ENCODE peak calls at places on chromosomes 11 and 22, in six cellular contexts. Z, W, S, D, E and N are unnamed samples.
A peak's percentile ranks its signal among the peaks of the same experiment; 100 is the strongest.

GRCh38 chr11:84922212-84922805 is 704.8 kb downstream of the DLG2 start:
- DNase-seq in Z (no peak), W (no peak), S (no peak), D (no peak), E (no peak), N (no peak)

GRCh38 chr11:131904756-131905155 is 534.3 kb downstream of the NTM start:
- DNase-seq in Z (no peak), W (peak; percentile 79), S (peak; percentile 58), D (no peak), E (no peak), N (no peak)

GRCh38 chr11:59144096-59144495 is 1.4 kb downstream of the FAM111A start:
- DNase-seq in Z (no peak), W (no peak), S (no peak), D (no peak), E (no peak), N (no peak)

GRCh38 chr11:119323532-119324033 is 6.7 kb upstream of the MCAM start:
- DNase-seq in Z (peak; percentile 56), W (peak; percentile 71), S (peak; percentile 98), D (peak; percentile 46), E (peak; percentile 37), N (peak; percentile 51)

GRCh38 chr11:34631737-34632104 is 10.8 kb downstream of the EHF start:
- DNase-seq in Z (no peak), W (no peak), S (no peak), D (no peak), E (no peak), N (no peak)

GRCh38 chr22:33105501-33105911 is 47.3 kb upstream of the SYN3 start:
- DNase-seq in Z (no peak), W (no peak), S (no peak), D (no peak), E (no peak), N (no peak)

GRCh38 chr11:120208012-120208441 is 2.8 kb upstream of the OAF start:
- DNase-seq in Z (no peak), W (no peak), S (no peak), D (peak; percentile 95), E (no peak), N (no peak)

GRCh38 chr22:36850682-36851081 is 10.1 kb upstream of the NCF4 start:
- DNase-seq in Z (no peak), W (no peak), S (no peak), D (no peak), E (no peak), N (no peak)

GRCh38 chr11:130439876-130440275 is 8.6 kb upstream of the ADAMTS15 start:
- DNase-seq in Z (no peak), W (no peak), S (no peak), D (no peak), E (no peak), N (no peak)

GRCh38 chr11:65112551-65113360 is 1.1 kb downstream of the TM7SF2 start:
- DNase-seq in Z (peak; percentile 68), W (no peak), S (peak; percentile 74), D (peak; percentile 41), E (no peak), N (no peak)

GRCh38 chr22:32353292-32353691 is 4.4 kb upstream of the RFPL3 start:
- DNase-seq in Z (no peak), W (no peak), S (no peak), D (no peak), E (no peak), N (no peak)

GRCh38 chr11:134655189-134655937 is 243.3 kb upstream of the B3GAT1 start:
- DNase-seq in Z (no peak), W (no peak), S (peak; percentile 37), D (no peak), E (no peak), N (no peak)

GRCh38 chr11:68840661-68841653 is 759 bp downstream of the CPT1A start:
- DNase-seq in Z (peak; percentile 54), W (no peak), S (peak; percentile 73), D (no peak), E (no peak), N (no peak)

GRCh38 chr11:19441752-19442553 is 201.2 kb upstream of the E2F8 start:
- DNase-seq in Z (peak; percentile 84), W (no peak), S (no peak), D (no peak), E (peak; percentile 95), N (peak; percentile 66)

GRCh38 chr11:128208329-128209220 is 378.8 kb downstream of the ETS1 start:
- DNase-seq in Z (no peak), W (no peak), S (no peak), D (no peak), E (no peak), N (peak; percentile 57)

GRCh38 chr22:41092847-41093371 is 517 bp downstream of the EP300 start:
- DNase-seq in Z (no peak), W (no peak), S (peak; percentile 59), D (peak; percentile 15), E (no peak), N (no peak)

GRCh38 chr11:832529-833113 is at the start of gene CD151:
- DNase-seq in Z (peak; percentile 73), W (no peak), S (peak; percentile 83), D (no peak), E (no peak), N (no peak)

GRCh38 chr22:44440224-44441160 is 57.5 kb downstream of the RTL6 start:
- DNase-seq in Z (no peak), W (no peak), S (no peak), D (no peak), E (no peak), N (no peak)

GRCh38 chr11:79173615-79174014 is 267.2 kb downstream of the TENM4 start:
- DNase-seq in Z (no peak), W (no peak), S (no peak), D (no peak), E (no peak), N (no peak)

GRCh38 chr11:133844217-133844616 is 1.1 kb downstream of the SPATA19 start:
- DNase-seq in Z (no peak), W (no peak), S (no peak), D (no peak), E (no peak), N (no peak)

GRCh38 chr22:43449831-43450225 is 38.0 kb downstream of the MPPED1 start:
- DNase-seq in Z (no peak), W (no peak), S (no peak), D (no peak), E (no peak), N (no peak)

GRCh38 chr11:57405271-57405890 is 14.9 kb upstream of the PRG2 start:
- DNase-seq in Z (no peak), W (no peak), S (no peak), D (no peak), E (no peak), N (no peak)

GRCh38 chr11:2904153-2905052 is 18.8 kb upstream of the CDKN1C start:
- DNase-seq in Z (no peak), W (no peak), S (no peak), D (no peak), E (no peak), N (no peak)

GRCh38 chr11:122853261-122853660 is 15.0 kb downstream of the CRTAM start:
- DNase-seq in Z (no peak), W (no peak), S (no peak), D (no peak), E (no peak), N (no peak)

GRCh38 chr11:75429641-75429901 is 3.4 kb downstream of the KLHL35 start:
- DNase-seq in Z (no peak), W (no peak), S (no peak), D (no peak), E (no peak), N (no peak)
- H3K9ac ChIP-seq in Z (no peak overlapping the region), W (peak overlapping the region; percentile 64), S (no peak overlapping the region), D (no peak overlapping the region), E (no peak overlapping the region), N (no peak overlapping the region)

GRCh38 chr11:12075291-12075690 is 35.1 kb upstream of the MICAL2 start:
- DNase-seq in Z (no peak), W (no peak), S (no peak), D (no peak), E (no peak), N (no peak)

GRCh38 chr11:12074529-12075195 is 35.7 kb upstream of the MICAL2 start:
- DNase-seq in Z (no peak), W (no peak), S (no peak), D (no peak), E (no peak), N (no peak)

GRCh38 chr11:12077535-12078280 is 32.7 kb upstream of the MICAL2 start:
- DNase-seq in Z (no peak), W (no peak), S (no peak), D (no peak), E (no peak), N (no peak)

GRCh38 chr11:12075822-12076821 is 34.3 kb upstream of the MICAL2 start:
- DNase-seq in Z (no peak), W (no peak), S (no peak), D (no peak), E (no peak), N (no peak)

DNA sequence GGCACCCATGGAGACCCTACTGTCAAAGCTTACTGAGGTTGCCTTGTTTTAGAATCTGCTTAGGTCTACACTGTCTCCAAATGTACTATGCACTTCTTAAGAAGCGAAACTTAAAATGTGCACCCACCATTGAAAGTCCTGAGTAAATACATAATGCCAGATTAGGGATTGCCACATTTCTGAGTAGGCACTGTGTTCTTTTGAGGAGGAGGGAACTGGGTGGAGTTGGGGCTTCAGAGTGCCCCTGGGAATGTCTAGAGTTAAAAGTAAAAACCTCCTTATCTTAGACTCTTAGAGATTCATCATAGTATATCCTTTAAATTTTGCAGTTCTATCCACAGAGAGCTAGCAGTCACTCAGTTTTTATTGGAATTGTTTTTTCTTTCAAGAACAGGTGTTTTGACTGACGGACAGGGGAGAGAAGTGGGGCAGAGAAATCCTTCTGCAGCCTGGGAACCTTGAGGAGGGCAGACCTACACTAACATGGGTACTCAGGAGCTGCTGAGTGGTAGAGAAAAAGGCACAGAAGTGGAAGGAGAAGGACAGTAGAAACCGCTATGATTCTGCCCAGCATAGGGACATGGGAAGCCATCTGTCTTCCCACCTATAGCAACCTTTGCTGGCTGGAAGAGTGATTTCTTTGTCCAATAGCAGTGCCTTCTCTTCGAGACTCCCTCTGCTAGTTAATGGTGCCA is 33.4 kb upstream of the MICAL2 start:
- DNase-seq in Z (no peak), W (no peak), S (no peak), D (no peak), E (no peak), N (no peak)
- TF ChIP-seq ZNF274 in Z (no peak), W (no peak), S (no peak), D (no peak), E (no peak), N (no peak)

GRCh38 chr22:35834080-35834479 is 116.4 kb downstream of the APOL5 start:
- DNase-seq in Z (no peak), W (no peak), S (no peak), D (no peak), E (no peak), N (no peak)
- H3K4me1 ChIP-seq in Z (peaks cover 5% of the 10 kb centered on the region), W (no peaks in the 10 kb centered on the region), S (peaks cover 15% of the 10 kb centered on the region), D (peaks cover 31% of the 10 kb centered on the region), E (no peaks in the 10 kb centered on the region), N (peaks cover 35% of the 10 kb centered on the region)

DNA sequence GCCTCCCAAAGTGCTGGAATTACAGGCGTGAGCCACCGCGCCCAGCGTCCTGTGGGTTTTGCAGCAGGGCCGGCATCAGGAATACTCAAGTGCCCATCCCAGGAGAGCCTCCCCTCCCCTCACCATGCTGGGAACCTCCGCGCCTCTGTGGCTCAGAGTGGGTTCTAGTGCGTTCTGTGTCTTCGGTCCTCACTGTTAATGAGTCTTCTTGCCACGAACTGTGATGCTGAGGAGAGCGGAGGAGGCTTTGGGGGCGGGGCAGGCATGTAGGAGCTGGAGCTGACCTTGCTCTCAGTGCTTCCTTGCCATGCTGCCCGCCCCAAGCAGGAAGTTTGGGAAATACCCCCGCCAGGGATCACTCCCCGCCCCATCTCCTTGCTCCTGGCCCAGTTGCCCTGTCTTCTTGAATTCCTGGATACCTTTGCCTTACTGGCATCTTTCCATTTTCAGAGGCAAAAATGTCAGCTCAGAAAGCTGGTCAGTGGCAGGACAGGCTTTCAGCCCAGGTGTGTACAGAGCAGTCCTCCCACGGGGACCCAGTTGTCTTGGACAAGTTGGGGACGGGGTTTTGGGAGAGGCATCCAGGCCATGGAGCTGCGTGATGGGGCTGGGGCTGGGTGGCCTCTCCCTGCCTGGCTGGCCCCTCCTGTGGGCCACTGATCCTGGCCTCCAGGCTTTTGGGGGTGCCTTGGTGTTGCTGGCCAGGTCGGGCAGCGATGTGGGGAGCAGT is 5.1 kb downstream of the GRAMD4 start:
- DNase-seq in Z (no peak), W (no peak), S (peak; percentile 43), D (no peak), E (no peak), N (no peak)
- H3K9ac ChIP-seq in Z (no peak overlapping the region), W (peak overlapping the region; percentile 50), S (no peak overlapping the region), D (no peak overlapping the region), E (no peak overlapping the region), N (no peak overlapping the region)